ENCODE peak calls at places on chromosomes 2 and 18, in six cellular contexts. F is HepG2, S is transverse colon, U is A549, O is adrenal gland, Z is K562. L is an unnamed sample.
A peak's percentile ranks its signal among the peaks of the same experiment; 100 is the strongest.

GRCh38 chr2:61439241-61440002 is 31.5 kb downstream of the USP34 start:
- DNase-seq in F (no peak), S (no peak), U (no peak), O (no peak), Z (no peak), L (peak; percentile 94)

GRCh38 chr18:31274915-31275314 is 43.0 kb upstream of the DSG1 start:
- DNase-seq in F (peak; percentile 58), S (peak; percentile 77), U (peak; percentile 69), O (no peak), Z (no peak), L (peak; percentile 32)

GRCh38 chr18:21820035-21820810 is 79.6 kb downstream of the MIB1 start:
- DNase-seq in F (peak; percentile 8), S (no peak), U (peak; percentile 32), O (no peak), Z (peak; percentile 25), L (no peak)

GRCh38 chr2:119826370-119826961 is 66.7 kb downstream of the PTPN4 start:
- DNase-seq in F (peak; percentile 54), S (peak; percentile 19), U (peak; percentile 52), O (no peak), Z (peak; percentile 14), L (peak; percentile 14)

GRCh38 chr2:120391905-120392665 is 46.1 kb downstream of the INHBB start:
- DNase-seq in F (no peak), S (peak; percentile 2), U (no peak), O (peak; percentile 4), Z (no peak), L (no peak)

GRCh38 chr2:71070294-71071025 is 2.0 kb downstream of the NAGK start:
- DNase-seq in F (peak; percentile 66), S (no peak), U (peak; percentile 70), O (no peak), Z (no peak), L (no peak)

GRCh38 chr2:241456546-241456945 is 51.8 kb downstream of the STK25 start:
- DNase-seq in F (no peak), S (no peak), U (no peak), O (no peak), Z (no peak), L (no peak)

GRCh38 chr2:210681481-210681880 is 125.1 kb downstream of the CPS1 start:
- DNase-seq in F (no peak), S (no peak), U (no peak), O (no peak), Z (no peak), L (peak; percentile 2)

GRCh38 chr18:50622865-50623393 is 63.0 kb downstream of the MAPK4 start:
- DNase-seq in F (no peak), S (no peak), U (no peak), O (no peak), Z (no peak), L (no peak)

GRCh38 chr18:59823611-59824195 is 76.1 kb upstream of the PMAIP1 start:
- DNase-seq in F (peak; percentile 60), S (peak; percentile 75), U (peak; percentile 66), O (peak; percentile 81), Z (peak; percentile 34), L (peak; percentile 79)

GRCh38 chr18:39839782-39840181 is 2115.3 kb upstream of the PIK3C3 start:
- DNase-seq in F (no peak), S (no peak), U (no peak), O (no peak), Z (no peak), L (no peak)

GRCh38 chr2:59066787-59067399 is 825.8 kb upstream of the FANCL start:
- DNase-seq in F (no peak), S (no peak), U (no peak), O (no peak), Z (no peak), L (no peak)

GRCh38 chr2:45260946-45261345 is 251.7 kb upstream of the SIX2 start:
- DNase-seq in F (no peak), S (no peak), U (no peak), O (no peak), Z (no peak), L (no peak)

GRCh38 chr18:74375999-74376398 is 60.4 kb downstream of the C18orf63 start:
- DNase-seq in F (no peak), S (no peak), U (peak; percentile 28), O (no peak), Z (no peak), L (no peak)

GRCh38 chr18:2971741-2972552 is 41.0 kb downstream of the LPIN2 start:
- DNase-seq in F (no peak), S (peak; percentile 59), U (no peak), O (no peak), Z (no peak), L (no peak)

GRCh38 chr2:73981081-73981968 is 3.4 kb upstream of the TET3 start:
- DNase-seq in F (peak; percentile 25), S (peak; percentile 56), U (peak; percentile 58), O (no peak), Z (peak; percentile 79), L (peak; percentile 44)

GRCh38 chr2:8692783-8693768 is 11.2 kb downstream of the ID2 start:
- DNase-seq in F (peak; percentile 30), S (peak; percentile 62), U (peak; percentile 55), O (peak; percentile 46), Z (peak; percentile 58), L (peak; percentile 23)

GRCh38 chr18:79749251-79750191 is 48.2 kb upstream of the KCNG2 start:
- DNase-seq in F (no peak), S (no peak), U (no peak), O (no peak), Z (no peak), L (no peak)

GRCh38 chr2:45176399-45176798 is 167.1 kb upstream of the SIX2 start:
- DNase-seq in F (no peak), S (no peak), U (no peak), O (no peak), Z (no peak), L (no peak)

GRCh38 chr2:127455566-127456493 is 37.6 kb downstream of the PROC start:
- DNase-seq in F (peak; percentile 16), S (peak; percentile 44), U (no peak), O (no peak), Z (no peak), L (no peak)

GRCh38 chr2:120227111-120227991 is 4.2 kb upstream of the TMEM185B start:
- DNase-seq in F (peak; percentile 72), S (peak; percentile 4), U (no peak), O (no peak), Z (no peak), L (no peak)

GRCh38 chr2:43539991-43540860 is 55.6 kb downstream of the THADA start:
- DNase-seq in F (no peak), S (peak; percentile 51), U (peak; percentile 66), O (peak; percentile 33), Z (no peak), L (peak; percentile 2)

GRCh38 chr2:127097841-127098651 is 8.9 kb downstream of the BIN1 start:
- DNase-seq in F (no peak), S (no peak), U (no peak), O (no peak), Z (no peak), L (no peak)

GRCh38 chr2:60104514-60105501 is 448.6 kb downstream of the BCL11A start:
- DNase-seq in F (no peak), S (no peak), U (no peak), O (no peak), Z (no peak), L (no peak)

GRCh38 chr2:68157402-68158133 is at the start of gene PNO1:
- DNase-seq in F (peak; percentile 95), S (peak; percentile 97), U (peak; percentile 97), O (peak; percentile 95), Z (peak; percentile 97), L (peak; percentile 97)
- TF ChIP-seq POLR2A in F (peak; percentile 84), S (peak; percentile 42), U (peak; percentile 59), O (peak; percentile 81), Z (peak; percentile 82), L (no peak)

DNA sequence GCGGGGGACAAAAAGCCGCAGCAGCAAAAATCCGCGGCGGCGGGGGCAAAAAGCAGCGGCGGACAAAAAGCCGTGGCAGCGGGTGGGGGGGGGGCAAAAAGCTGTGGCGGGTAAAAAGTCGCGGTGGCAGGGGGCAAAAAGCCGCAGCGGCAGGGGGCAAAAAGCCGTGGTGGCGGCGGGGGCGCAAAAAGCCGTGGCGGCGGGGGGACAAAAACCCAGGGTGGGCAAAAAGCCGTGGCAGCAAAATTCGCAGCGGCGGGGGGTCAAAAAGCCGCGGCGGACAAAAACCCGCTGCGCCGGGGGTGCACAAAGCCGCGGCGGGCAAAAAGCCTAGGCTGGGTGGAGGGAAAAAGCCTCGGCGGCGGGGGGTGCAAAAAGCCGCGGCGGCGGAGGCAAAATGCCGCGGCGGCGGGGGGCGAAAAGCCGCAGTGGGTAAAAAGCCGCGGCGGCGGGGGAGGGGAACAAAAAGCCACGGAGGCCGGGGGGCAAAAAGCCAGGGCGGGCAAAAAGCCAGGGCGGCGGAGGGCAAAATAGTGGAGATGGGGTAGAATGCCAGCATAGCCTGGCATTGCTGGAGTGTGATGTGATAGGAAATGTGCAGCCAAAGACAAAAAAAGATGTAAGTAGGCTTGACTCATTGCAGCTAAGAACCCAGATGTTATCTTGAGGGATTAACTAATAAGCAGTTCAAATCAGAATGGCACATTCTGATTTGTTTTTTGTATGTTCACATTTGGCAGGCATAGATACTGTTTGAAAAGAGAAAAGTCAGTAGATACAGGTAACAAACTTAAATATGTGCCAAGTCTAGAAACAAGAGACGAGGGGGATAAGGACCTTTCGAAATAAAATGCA is 1076.3 kb downstream of the RPIA start:
- DNase-seq in F (no peak), S (no peak), U (no peak), O (peak; percentile 13), Z (no peak), L (no peak)
- H3K9me3 ChIP-seq in F (peaks cover 5% of the 10 kb centered on the region), S (no peaks in the 10 kb centered on the region), U (peaks cover 25% of the 10 kb centered on the region), O (no peaks in the 10 kb centered on the region), Z (no peaks in the 10 kb centered on the region), L (no peaks in the 10 kb centered on the region)

DNA sequence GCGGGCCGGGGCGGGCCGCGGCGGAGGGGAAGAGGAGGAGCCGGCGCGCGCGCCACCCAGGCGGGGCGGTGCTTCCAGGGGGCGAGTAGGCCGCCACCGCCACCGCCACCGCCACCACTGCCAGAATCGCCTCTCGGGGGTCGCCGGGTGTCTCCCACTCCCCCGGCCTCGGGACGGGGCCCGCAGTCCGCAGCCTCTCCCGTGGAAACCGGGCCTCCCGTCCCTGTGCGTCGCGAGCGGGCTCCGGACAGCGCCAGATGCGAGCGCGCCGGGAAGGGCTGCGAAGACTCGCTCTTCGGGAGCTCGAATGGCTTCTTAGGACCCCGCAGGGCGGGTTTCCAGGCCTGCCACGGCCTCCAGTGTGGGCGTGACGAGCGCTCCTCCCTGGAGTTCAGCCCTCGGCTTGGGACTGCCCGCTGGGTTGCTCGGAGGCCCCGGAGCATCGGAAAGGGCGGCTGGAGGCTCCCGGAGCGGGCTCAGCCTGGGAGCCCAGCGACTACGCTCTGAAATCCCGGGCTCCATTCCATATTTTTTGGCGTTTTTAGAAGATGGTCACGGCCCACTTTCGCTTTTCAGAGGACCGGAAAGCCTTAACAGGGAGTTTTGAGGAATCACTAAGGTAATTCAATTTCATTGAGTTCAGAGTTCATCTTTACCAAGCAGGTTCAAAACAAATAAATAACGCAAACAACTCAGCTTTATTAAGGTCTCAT is 391 bp upstream of the KDSR start:
- DNase-seq in F (peak; percentile 94), S (peak; percentile 94), U (peak; percentile 96), O (peak; percentile 94), Z (peak; percentile 81), L (peak; percentile 98)
- TF ChIP-seq POLR2A in F (peak; percentile 97), S (peak; percentile 95), U (peak; percentile 77), O (peak; percentile 92), Z (peak; percentile 91), L (peak; percentile 90)

GRCh38 chr2:77604953-77605947 is 83.1 kb upstream of the LRRTM4 start:
- DNase-seq in F (peak; percentile 66), S (no peak), U (no peak), O (no peak), Z (no peak), L (no peak)

DNA sequence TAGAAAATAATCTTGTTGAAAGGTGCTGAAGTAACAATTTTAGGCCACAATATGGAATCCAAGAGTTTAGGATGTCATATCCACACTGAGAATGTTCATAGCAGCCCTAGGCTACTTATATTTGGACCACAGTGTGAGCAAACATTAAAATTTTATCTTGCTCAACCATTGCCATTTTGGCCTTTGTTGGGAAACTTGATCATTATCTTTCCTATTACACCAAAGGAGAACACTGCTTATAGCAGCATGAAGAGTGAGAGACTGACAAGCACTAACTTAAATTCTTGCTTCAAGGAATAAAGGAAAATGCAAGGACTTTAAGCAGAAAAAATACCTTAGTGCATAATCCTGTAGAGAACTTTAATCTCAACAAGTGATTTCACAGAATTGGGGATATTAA is 86.3 kb upstream of the LRRTM4 start:
- DNase-seq in F (no peak), S (no peak), U (no peak), O (no peak), Z (no peak), L (no peak)
- H3K9me3 ChIP-seq in F (no peaks in the 10 kb centered on the region), S (no peaks in the 10 kb centered on the region), U (peaks cover 19% of the 10 kb centered on the region), O (no peaks in the 10 kb centered on the region), Z (no peaks in the 10 kb centered on the region), L (no peaks in the 10 kb centered on the region)